ENCODE peak calls at places on chromosomes 11 and 22, in four cellular contexts. F is cardiac muscle cell, N is colonic mucosa, M is SJSA1. E is an unnamed sample.

GRCh38 chr11:75328426-75329277 is 22.8 kb downstream of the ARRB1 start:
- DNase-seq in F (peak; percentile 84), N (peak; percentile 88), M (peak; percentile 45), E (peak; percentile 95)

GRCh38 chr22:24146190-24146616 is 35.1 kb upstream of the SUSD2 start:
- DNase-seq in F (peak; percentile 62), N (peak; percentile 81), M (no peak), E (peak; percentile 83)

GRCh38 chr22:27802389-27803079 is 978 bp upstream of the MN1 start:
- DNase-seq in F (no peak), N (no peak), M (no peak), E (no peak)

GRCh38 chr11:30914143-30914762 is 328.1 kb upstream of the MPPED2 start:
- DNase-seq in F (peak; percentile 71), N (peak; percentile 31), M (no peak), E (peak; percentile 64)

GRCh38 chr11:79616392-79616831 is 175.6 kb upstream of the TENM4 start:
- DNase-seq in F (no peak), N (no peak), M (no peak), E (no peak)

GRCh38 chr11:45859661-45860140 is 12.4 kb downstream of the CRY2 start:
- DNase-seq in F (peak; percentile 99), N (peak; percentile 92), M (no peak), E (peak; percentile 31)

GRCh38 chr11:705646-706438 is at the start of gene EPS8L2:
- DNase-seq in F (no peak), N (peak; percentile 92), M (no peak), E (no peak)

GRCh38 chr11:3189193-3189843 is 24.2 kb upstream of the OSBPL5 start:
- DNase-seq in F (peak; percentile 14), N (no peak), M (no peak), E (no peak)

GRCh38 chr11:82398300-82398815 is 335.3 kb downstream of the FAM181B start:
- DNase-seq in F (no peak), N (no peak), M (no peak), E (no peak)

GRCh38 chr11:1197886-1198765 is 24.7 kb upstream of the MUC5B start:
- DNase-seq in F (no peak), N (no peak), M (peak; percentile 26), E (no peak)

GRCh38 chr11:10651579-10652361 is 41.8 kb downstream of the IRAG1 start:
- DNase-seq in F (no peak), N (no peak), M (no peak), E (peak; percentile 47)

GRCh38 chr22:49925525-49926128 is 7.2 kb downstream of the CRELD2 start:
- DNase-seq in F (no peak), N (no peak), M (no peak), E (no peak)

GRCh38 chr11:114259124-114259526 is 37.1 kb upstream of the NNMT start:
- DNase-seq in F (no peak), N (no peak), M (no peak), E (no peak)

GRCh38 chr22:31753005-31753633 is 700 bp upstream of the DEPDC5 start:
- DNase-seq in F (peak; percentile 40), N (peak; percentile 49), M (peak; percentile 61), E (peak; percentile 86)

GRCh38 chr22:27218521-27218920 is 561.1 kb downstream of the MIAT start:
- DNase-seq in F (no peak), N (no peak), M (no peak), E (no peak)

GRCh38 chr11:93738647-93739081 is 2.6 kb downstream of the TAF1D start:
- DNase-seq in F (peak; percentile 37), N (no peak), M (no peak), E (no peak)

GRCh38 chr11:46380340-46381045 is 976 bp upstream of the MDK start:
- DNase-seq in F (peak; percentile 71), N (peak; percentile 93), M (peak; percentile 82), E (peak; percentile 46)

GRCh38 chr11:12223771-12224536 is 113.6 kb downstream of the MICAL2 start:
- DNase-seq in F (no peak), N (peak; percentile 73), M (no peak), E (no peak)

GRCh38 chr11:13494051-13494450 is 1.7 kb downstream of the PTH start:
- DNase-seq in F (no peak), N (no peak), M (no peak), E (no peak)

GRCh38 chr11:70226967-70227366 is 23.9 kb downstream of the FADD start:
- DNase-seq in F (no peak), N (no peak), M (no peak), E (no peak)

GRCh38 chr11:18312663-18313420 is 9.1 kb downstream of the HPS5 start:
- DNase-seq in F (peak; percentile 65), N (no peak), M (peak; percentile 61), E (peak; percentile 42)

GRCh38 chr22:27839261-27839660 is 37.7 kb upstream of the MN1 start:
- DNase-seq in F (peak; percentile 42), N (no peak), M (no peak), E (no peak)

GRCh38 chr11:94647926-94648325 is 80.8 kb downstream of the PIWIL4 start:
- DNase-seq in F (peak; percentile 86), N (no peak), M (no peak), E (no peak)

GRCh38 chr11:36450391-36450714 is 59.7 kb downstream of the TRAF6 start:
- DNase-seq in F (no peak), N (no peak), M (no peak), E (no peak)

GRCh38 chr11:34050536-34050935 is 995 bp upstream of the CAPRIN1 start:
- DNase-seq in F (peak; percentile 80), N (no peak), M (no peak), E (peak; percentile 44)

GRCh38 chr22:31829505-31829904 is 75.7 kb downstream of the DEPDC5 start:
- DNase-seq in F (peak; percentile 91), N (no peak), M (peak; percentile 89), E (peak; percentile 67)

GRCh38 chr22:36252754-36253522 is at the start of gene APOL1:
- DNase-seq in F (no peak), N (peak; percentile 71), M (no peak), E (no peak)
- H3K4me3 ChIP-seq in F (no peak within 1 kb of the TSS), N (peak within 1 kb of the TSS; percentile 49), M (peak within 1 kb of the TSS; percentile 34), E (no peak within 1 kb of the TSS)

GRCh38 chr11:106491751-106492150 is 414.3 kb downstream of the AASDHPPT start:
- DNase-seq in F (no peak), N (no peak), M (no peak), E (no peak)
- H3K4me3 ChIP-seq in F (no peak overlapping the region), N (no peak overlapping the region), M (no peak overlapping the region), E (no peak overlapping the region)

DNA sequence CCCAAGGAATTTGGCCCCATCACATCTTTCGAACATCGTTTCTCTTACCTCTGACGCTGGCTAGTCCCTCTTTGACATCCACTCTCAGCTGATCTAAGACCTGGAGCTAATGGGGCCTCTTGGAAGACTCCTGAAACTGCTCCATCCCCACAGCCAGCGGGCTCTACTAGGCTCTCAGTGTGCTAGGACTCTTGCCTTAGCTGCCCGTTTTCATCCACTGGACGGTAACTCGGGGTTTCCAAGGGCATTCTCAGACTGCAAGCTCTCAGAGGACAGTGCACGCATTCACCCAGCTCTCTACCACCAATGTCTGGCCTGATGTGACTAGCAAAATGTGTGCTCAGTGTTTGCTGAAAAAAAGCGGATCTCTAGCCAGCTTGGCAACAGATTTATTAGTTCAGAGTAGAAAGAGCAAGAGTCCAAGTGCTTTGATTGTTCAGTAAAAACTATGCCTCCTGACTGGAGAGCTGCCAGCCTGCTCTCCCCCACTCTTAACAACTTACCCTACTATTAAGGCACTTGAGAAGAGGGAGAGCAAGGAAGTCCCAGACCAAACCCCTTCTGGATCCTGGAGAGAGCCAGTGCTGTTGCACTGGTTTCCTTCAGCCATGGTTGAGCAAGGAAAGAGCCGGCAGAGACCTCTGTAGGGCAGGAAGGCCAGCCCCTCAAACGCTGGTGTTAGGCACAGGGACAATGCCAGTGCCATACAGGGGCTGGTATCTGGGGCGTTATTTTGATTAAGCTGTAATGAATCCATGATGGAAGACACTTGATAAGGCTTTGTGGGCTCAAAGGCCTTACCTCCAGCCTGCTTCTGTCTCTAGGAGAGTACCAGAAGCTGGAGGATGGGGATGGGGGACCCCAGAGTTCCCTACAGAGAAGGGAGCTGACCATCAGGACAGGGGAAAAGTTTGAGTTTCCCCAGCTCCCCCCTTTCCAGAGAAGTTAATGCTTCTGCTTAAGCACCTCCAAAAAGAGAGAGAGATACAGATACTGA is 9.2 kb downstream of the RELA start:
- DNase-seq in F (peak; percentile 35), N (no peak), M (no peak), E (no peak)
- H3K4me3 ChIP-seq in F (peak overlapping the region; percentile 34), N (peak overlapping the region; percentile 51), M (peak overlapping the region; percentile 43), E (peak overlapping the region; percentile 65)

GRCh38 chr11:14642873-14643696 is 519 bp upstream of the PDE3B start:
- DNase-seq in F (no peak), N (no peak), M (no peak), E (no peak)

GRCh38 chr11:14643697-14644395 is at the start of gene PDE3B:
- DNase-seq in F (peak; percentile 70), N (peak; percentile 91), M (peak; percentile 63), E (peak; percentile 89)

GRCh38 chr11:14645985-14646900 is 2.6 kb downstream of the PDE3B start:
- DNase-seq in F (peak; percentile 28), N (no peak), M (no peak), E (peak; percentile 43)

GRCh38 chr11:14644396-14645246 is 1.0 kb downstream of the PDE3B start:
- DNase-seq in F (peak; percentile 41), N (peak; percentile 52), M (peak; percentile 45), E (peak; percentile 58)

DNA sequence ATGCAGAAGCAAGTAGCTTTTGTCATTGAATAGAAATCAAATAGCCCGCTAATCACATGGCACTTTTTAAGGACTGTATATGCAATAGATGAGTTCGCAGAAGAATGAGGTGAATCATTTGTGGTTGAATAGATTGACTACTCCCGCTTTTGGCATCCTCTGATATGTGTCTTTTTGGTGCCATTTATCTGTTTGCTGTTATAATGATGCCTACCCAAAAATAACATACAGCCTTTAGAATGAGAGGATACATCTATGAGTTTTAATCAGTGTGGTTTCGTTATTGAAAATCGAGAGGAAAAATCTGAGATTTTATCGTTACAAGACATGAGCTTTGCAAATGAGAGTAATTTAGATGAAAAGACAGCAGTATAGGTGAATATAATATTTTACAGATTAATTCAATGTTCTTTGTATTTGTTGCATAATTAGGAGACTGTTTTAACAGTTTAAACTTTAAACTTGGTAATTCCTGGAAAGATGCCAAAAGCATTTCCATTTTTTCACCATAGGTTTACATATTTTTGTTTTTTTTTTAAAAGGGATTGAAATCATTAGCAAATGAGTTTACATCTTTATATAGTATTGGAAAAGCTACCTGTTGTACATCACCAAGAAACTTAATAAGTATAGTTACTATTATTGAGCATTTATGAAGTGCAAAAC is 1.8 kb downstream of the PDE3B start:
- DNase-seq in F (peak; percentile 44), N (no peak), M (no peak), E (peak; percentile 41)
- H3K4me3 ChIP-seq in F (peak overlapping the region; percentile 82), N (peak overlapping the region; percentile 88), M (no peak overlapping the region), E (peak overlapping the region; percentile 96)